ENCODE peak calls at places on chromosomes 2 and 18, in seven cellular contexts. One of them, this sample, is unnamed.

GRCh38 chr2:11175293-11175795 is 20.1 kb downstream of the SLC66A3 start:
- DNase-seq in HCT116: no peak
- DNase-seq in HepG2: no peak
- DNase-seq in H1: no peak
- DNase-seq in SK-N-SH: no peak
- DNase-seq in K562: no peak
- DNase-seq in GM12878: no peak
- DNase-seq in this sample: no peak

GRCh38 chr2:28419705-28420270 is 27.1 kb downstream of the FOSL2 start:
- DNase-seq in HCT116: no peak
- DNase-seq in HepG2: no peak
- DNase-seq in H1: no peak
- DNase-seq in SK-N-SH: no peak
- DNase-seq in K562: no peak
- DNase-seq in GM12878: no peak
- DNase-seq in this sample: no peak

GRCh38 chr2:68319397-68320117 is at the start of gene CNRIP1:
- DNase-seq in HCT116: no peak
- DNase-seq in HepG2: no peak
- DNase-seq in H1: peak; percentile 77
- DNase-seq in SK-N-SH: peak; percentile 87
- DNase-seq in K562: peak; percentile 16
- DNase-seq in GM12878: no peak
- DNase-seq in this sample: peak; percentile 39

GRCh38 chr2:32960238-32960637 is 13.5 kb downstream of the LTBP1 start:
- DNase-seq in HCT116: no peak
- DNase-seq in HepG2: no peak
- DNase-seq in H1: no peak
- DNase-seq in SK-N-SH: no peak
- DNase-seq in K562: no peak
- DNase-seq in GM12878: no peak
- DNase-seq in this sample: no peak

GRCh38 chr18:22503803-22504202 is 86.1 kb upstream of the CTAGE1 start:
- DNase-seq in HCT116: no peak
- DNase-seq in HepG2: no peak
- DNase-seq in H1: no peak
- DNase-seq in SK-N-SH: no peak
- DNase-seq in K562: no peak
- DNase-seq in GM12878: no peak
- DNase-seq in this sample: no peak

GRCh38 chr2:11708106-11708505 is 38.1 kb upstream of the NTSR2 start:
- DNase-seq in HCT116: no peak
- DNase-seq in HepG2: no peak
- DNase-seq in H1: no peak
- DNase-seq in SK-N-SH: no peak
- DNase-seq in K562: no peak
- DNase-seq in GM12878: no peak
- DNase-seq in this sample: no peak

GRCh38 chr2:236715511-236715961 is 145.9 kb downstream of the ACKR3 start:
- DNase-seq in HCT116: no peak
- DNase-seq in HepG2: no peak
- DNase-seq in H1: no peak
- DNase-seq in SK-N-SH: no peak
- DNase-seq in K562: no peak
- DNase-seq in GM12878: no peak
- DNase-seq in this sample: no peak

GRCh38 chr2:45120546-45120945 is 111.3 kb upstream of the SIX2 start:
- DNase-seq in HCT116: no peak
- DNase-seq in HepG2: no peak
- DNase-seq in H1: peak; percentile 6
- DNase-seq in SK-N-SH: no peak
- DNase-seq in K562: no peak
- DNase-seq in GM12878: no peak
- DNase-seq in this sample: no peak

GRCh38 chr2:134431837-134432437 is 178.1 kb downstream of the MGAT5 start:
- DNase-seq in HCT116: no peak
- DNase-seq in HepG2: no peak
- DNase-seq in H1: no peak
- DNase-seq in SK-N-SH: no peak
- DNase-seq in K562: no peak
- DNase-seq in GM12878: no peak
- DNase-seq in this sample: peak; percentile 75

GRCh38 chr2:216683846-216684245 is 11.5 kb downstream of the IGFBP5 start:
- DNase-seq in HCT116: no peak
- DNase-seq in HepG2: peak; percentile 61
- DNase-seq in H1: no peak
- DNase-seq in SK-N-SH: no peak
- DNase-seq in K562: no peak
- DNase-seq in GM12878: no peak
- DNase-seq in this sample: no peak

GRCh38 chr2:28399289-28399688 is 6.6 kb downstream of the FOSL2 start:
- DNase-seq in HCT116: no peak
- DNase-seq in HepG2: no peak
- DNase-seq in H1: no peak
- DNase-seq in SK-N-SH: no peak
- DNase-seq in K562: no peak
- DNase-seq in GM12878: no peak
- DNase-seq in this sample: no peak

GRCh38 chr2:172698041-172698863 is 37.4 kb upstream of the RAPGEF4 start:
- DNase-seq in HCT116: peak; percentile 67
- DNase-seq in HepG2: no peak
- DNase-seq in H1: no peak
- DNase-seq in SK-N-SH: no peak
- DNase-seq in K562: no peak
- DNase-seq in GM12878: peak; percentile 26
- DNase-seq in this sample: no peak

DNA sequence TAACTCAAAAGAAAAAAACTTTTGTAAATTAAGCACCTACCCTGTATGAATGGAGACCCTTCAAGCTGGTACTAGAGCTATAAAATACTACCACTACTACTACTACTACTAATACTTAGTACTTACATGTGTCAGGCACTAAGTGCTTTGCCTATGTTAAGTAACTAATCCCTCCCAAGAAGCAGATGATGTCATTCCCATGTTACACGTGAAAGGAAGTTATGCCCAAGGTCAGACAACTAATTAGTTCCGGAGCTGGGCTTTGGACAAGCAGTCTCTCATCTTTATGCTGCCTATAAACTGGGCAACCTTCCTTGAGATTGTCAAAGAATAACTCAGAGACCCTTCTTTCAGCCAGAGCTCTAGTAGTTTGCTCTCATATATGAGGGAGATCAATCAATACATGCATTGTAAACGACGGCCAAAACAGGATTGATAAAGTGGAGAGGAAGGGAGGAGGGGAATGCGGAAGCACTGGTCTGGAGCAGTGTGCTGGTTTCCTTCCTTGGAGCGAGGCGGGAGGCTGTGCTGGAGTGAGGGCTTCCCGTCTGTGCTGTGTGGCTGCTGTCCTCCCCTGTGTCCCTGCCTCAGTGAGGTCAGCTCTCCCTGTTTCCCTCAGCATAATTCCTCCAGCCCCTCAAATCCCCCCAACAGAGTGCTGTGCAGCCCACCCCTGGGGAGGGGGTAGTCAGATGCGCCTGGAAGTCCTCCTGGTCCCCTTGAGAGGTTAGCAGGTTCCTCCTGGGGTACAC is 13.7 kb upstream of the ATP6V1B1 start:
- DNase-seq in HCT116: no peak
- DNase-seq in HepG2: peak; percentile 52
- DNase-seq in H1: peak; percentile 48
- DNase-seq in SK-N-SH: no peak
- DNase-seq in K562: no peak
- DNase-seq in GM12878: no peak
- DNase-seq in this sample: no peak
- TF ChIP-seq YY1 in HCT116: no peak
- TF ChIP-seq YY1 in HepG2: no peak
- TF ChIP-seq YY1 in H1: no peak
- TF ChIP-seq YY1 in SK-N-SH: no peak
- TF ChIP-seq YY1 in K562: no peak
- TF ChIP-seq YY1 in GM12878: no peak
- TF ChIP-seq YY1 in this sample: no peak

GRCh38 chr18:33212363-33212762 is 228.2 kb downstream of the CCDC178 start:
- DNase-seq in HCT116: no peak
- DNase-seq in HepG2: no peak
- DNase-seq in H1: no peak
- DNase-seq in SK-N-SH: no peak
- DNase-seq in K562: no peak
- DNase-seq in GM12878: no peak
- DNase-seq in this sample: no peak
- TF ChIP-seq YY1 in HCT116: no peak
- TF ChIP-seq YY1 in HepG2: no peak
- TF ChIP-seq YY1 in H1: no peak
- TF ChIP-seq YY1 in SK-N-SH: no peak
- TF ChIP-seq YY1 in K562: no peak
- TF ChIP-seq YY1 in GM12878: no peak
- TF ChIP-seq YY1 in this sample: no peak

GRCh38 chr2:113067681-113068080 is at the start of gene IL1F10:
- DNase-seq in HCT116: no peak
- DNase-seq in HepG2: no peak
- DNase-seq in H1: no peak
- DNase-seq in SK-N-SH: no peak
- DNase-seq in K562: no peak
- DNase-seq in GM12878: no peak
- DNase-seq in this sample: no peak
- TF ChIP-seq YY1 in HCT116: no peak
- TF ChIP-seq YY1 in HepG2: no peak
- TF ChIP-seq YY1 in H1: no peak
- TF ChIP-seq YY1 in SK-N-SH: no peak
- TF ChIP-seq YY1 in K562: no peak
- TF ChIP-seq YY1 in GM12878: no peak
- TF ChIP-seq YY1 in this sample: no peak

DNA sequence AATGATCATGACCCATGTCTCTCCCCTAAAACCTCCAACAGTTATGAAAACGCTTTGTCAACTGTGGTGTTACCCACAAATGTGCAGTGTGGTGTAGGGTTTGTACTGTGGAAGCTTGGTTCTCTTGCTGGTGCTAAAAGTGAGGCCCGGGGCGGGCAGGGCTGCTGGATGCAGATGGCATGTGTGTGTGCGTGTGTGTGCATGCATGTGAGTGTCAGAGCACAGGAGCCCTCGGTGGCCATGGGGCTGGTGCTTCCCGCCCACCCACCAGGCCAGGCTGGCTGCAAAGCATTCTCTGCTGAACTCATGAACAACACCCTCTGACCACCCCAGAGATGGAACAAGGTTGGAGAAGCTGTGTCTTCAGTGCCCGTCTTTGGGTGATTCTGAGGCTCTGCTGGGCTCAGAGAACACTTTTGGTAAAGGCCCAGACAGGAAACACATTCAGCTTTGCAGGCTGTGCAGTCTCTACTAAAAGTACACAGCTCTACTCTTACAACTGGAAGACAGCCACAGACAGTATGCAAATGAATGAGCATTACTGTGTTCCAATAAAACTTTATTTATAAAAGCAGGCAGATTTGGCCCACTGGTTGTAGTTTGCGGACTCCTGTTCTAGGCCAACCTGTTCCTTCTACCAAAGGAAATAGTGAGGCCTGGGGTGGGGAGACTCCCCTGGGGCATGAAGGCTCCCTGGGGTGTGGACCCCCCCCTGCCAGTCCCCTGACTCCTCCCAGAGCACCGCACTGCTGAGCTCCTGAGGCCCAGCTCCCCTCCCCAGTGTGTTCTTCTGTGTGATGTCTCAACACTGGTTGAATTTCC is 225.3 kb upstream of the HDAC4 start:
- DNase-seq in HCT116: no peak
- DNase-seq in HepG2: no peak
- DNase-seq in H1: no peak
- DNase-seq in SK-N-SH: no peak
- DNase-seq in K562: no peak
- DNase-seq in GM12878: no peak
- DNase-seq in this sample: no peak
- TF ChIP-seq YY1 in HCT116: no peak
- TF ChIP-seq YY1 in HepG2: no peak
- TF ChIP-seq YY1 in H1: no peak
- TF ChIP-seq YY1 in SK-N-SH: no peak
- TF ChIP-seq YY1 in K562: no peak
- TF ChIP-seq YY1 in GM12878: no peak
- TF ChIP-seq YY1 in this sample: no peak

DNA sequence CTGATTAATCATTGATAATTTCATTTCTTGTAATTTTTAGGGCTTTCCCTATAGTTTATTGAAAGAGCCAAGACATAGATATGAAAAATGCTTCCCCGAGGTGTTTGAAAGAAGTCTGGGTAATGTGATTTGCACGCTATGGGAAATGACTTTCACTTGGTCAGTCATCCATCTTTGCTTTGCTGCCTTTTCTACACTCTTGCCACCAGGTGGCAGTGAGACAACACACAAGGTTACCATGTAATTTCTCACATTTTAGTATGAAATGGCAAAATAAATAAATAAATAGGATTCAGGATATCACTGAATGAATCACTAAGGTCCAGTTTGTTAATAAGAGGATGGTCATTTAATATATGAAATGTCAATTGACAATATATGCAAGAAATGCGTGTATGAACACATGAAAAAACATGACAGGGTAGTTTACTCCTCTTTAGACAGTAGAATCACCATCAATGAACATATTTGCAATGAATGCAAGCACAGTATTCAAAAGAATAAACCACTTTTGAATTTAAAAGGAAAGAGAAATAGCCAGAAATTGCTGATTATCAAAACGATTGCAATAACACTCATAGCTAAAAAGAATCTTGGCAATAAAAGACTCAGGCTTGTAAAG is 52.2 kb upstream of the KCNH7 start:
- DNase-seq in HCT116: peak; percentile 49
- DNase-seq in HepG2: peak; percentile 62
- DNase-seq in H1: no peak
- DNase-seq in SK-N-SH: peak; percentile 28
- DNase-seq in K562: peak; percentile 32
- DNase-seq in GM12878: peak; percentile 11
- DNase-seq in this sample: peak; percentile 28
- TF ChIP-seq YY1 in HCT116: peak; percentile 65
- TF ChIP-seq YY1 in HepG2: peak; percentile 35
- TF ChIP-seq YY1 in H1: peak; percentile 79
- TF ChIP-seq YY1 in SK-N-SH: no peak
- TF ChIP-seq YY1 in K562: no peak
- TF ChIP-seq YY1 in GM12878: peak; percentile 88
- TF ChIP-seq YY1 in this sample: no peak

DNA sequence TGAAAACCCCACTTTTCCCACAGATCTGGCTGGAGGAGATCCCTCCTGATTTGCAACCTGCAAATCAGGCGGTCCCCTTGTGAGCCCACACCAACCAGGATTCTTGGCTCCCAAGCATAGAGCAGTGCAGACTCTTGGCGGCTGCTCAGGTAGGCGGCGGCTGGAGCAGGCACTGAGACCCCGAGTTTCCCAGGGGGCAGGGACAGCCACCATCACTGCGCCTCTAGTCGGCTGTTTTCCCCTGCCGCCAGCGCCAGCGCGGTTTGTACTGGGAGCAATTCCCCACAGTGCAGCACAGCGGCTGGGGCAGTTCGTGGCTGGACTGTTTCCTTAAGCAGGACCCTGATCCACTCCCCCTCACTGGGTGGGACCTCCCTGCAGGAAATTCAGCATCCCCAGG is 323.3 kb downstream of the TRIB2 start:
- DNase-seq in HCT116: no peak
- DNase-seq in HepG2: no peak
- DNase-seq in H1: no peak
- DNase-seq in SK-N-SH: no peak
- DNase-seq in K562: no peak
- DNase-seq in GM12878: no peak
- DNase-seq in this sample: no peak
- TF ChIP-seq YY1 in HCT116: no peak
- TF ChIP-seq YY1 in HepG2: no peak
- TF ChIP-seq YY1 in H1: no peak
- TF ChIP-seq YY1 in SK-N-SH: no peak
- TF ChIP-seq YY1 in K562: no peak
- TF ChIP-seq YY1 in GM12878: no peak
- TF ChIP-seq YY1 in this sample: no peak